ENCODE peak calls at places on chromosomes 12 and 14, in six cellular contexts. K, W, H, F, Y and Z are unnamed samples.

GRCh38 chr12:53277981-53278380 is 9.9 kb downstream of the ESPL1 start:
- DNase-seq in K (no peak), W (no peak), H (no peak), F (no peak), Y (no peak), Z (no peak)

GRCh38 chr14:54803926-54804719 is 98.5 kb downstream of the GCH1 start:
- DNase-seq in K (no peak), W (no peak), H (no peak), F (peak), Y (no peak), Z (no peak)

GRCh38 chr14:22630486-22630885 is 13.7 kb downstream of the OR6J1 start:
- DNase-seq in K (no peak), W (no peak), H (peak), F (no peak), Y (no peak), Z (no peak)

GRCh38 chr14:94575730-94576585 is 5.3 kb upstream of the SERPINA5 start:
- DNase-seq in K (no peak), W (no peak), H (peak), F (no peak), Y (no peak), Z (peak)

GRCh38 chr12:123055281-123055766 is 74.8 kb downstream of the ARL6IP4 start:
- DNase-seq in K (no peak), W (no peak), H (no peak), F (no peak), Y (no peak), Z (no peak)

GRCh38 chr14:71338153-71338552 is 430.9 kb downstream of the PCNX1 start:
- DNase-seq in K (no peak), W (no peak), H (no peak), F (no peak), Y (no peak), Z (no peak)

GRCh38 chr12:83224012-83224411 is 537.3 kb downstream of the TMTC2 start:
- DNase-seq in K (no peak), W (no peak), H (no peak), F (no peak), Y (no peak), Z (no peak)

GRCh38 chr12:24821691-24822090 is 127.2 kb downstream of the BCAT1 start:
- DNase-seq in K (no peak), W (no peak), H (peak), F (no peak), Y (no peak), Z (no peak)

GRCh38 chr12:12608557-12608957 is 3.1 kb upstream of the CREBL2 start:
- DNase-seq in K (no peak), W (no peak), H (peak), F (peak), Y (no peak), Z (no peak)

GRCh38 chr12:2386566-2386965 is 333.8 kb downstream of the CACNA1C start:
- DNase-seq in K (no peak), W (no peak), H (no peak), F (no peak), Y (no peak), Z (no peak)

GRCh38 chr12:21617030-21617429 is 12.4 kb upstream of the GYS2 start:
- DNase-seq in K (no peak), W (no peak), H (no peak), F (no peak), Y (no peak), Z (no peak)

GRCh38 chr12:122064780-122065588 is 13.6 kb upstream of the MLXIP start:
- DNase-seq in K (no peak), W (no peak), H (peak), F (peak), Y (peak), Z (no peak)

GRCh38 chr14:60331201-60332045 is 82.4 kb downstream of the PPM1A start:
- DNase-seq in K (peak), W (no peak), H (peak), F (peak), Y (peak), Z (no peak)
- H3K4me3 ChIP-seq in K (peak), W (peak), H (peak), F (peak), Y (peak), Z (peak)

DNA sequence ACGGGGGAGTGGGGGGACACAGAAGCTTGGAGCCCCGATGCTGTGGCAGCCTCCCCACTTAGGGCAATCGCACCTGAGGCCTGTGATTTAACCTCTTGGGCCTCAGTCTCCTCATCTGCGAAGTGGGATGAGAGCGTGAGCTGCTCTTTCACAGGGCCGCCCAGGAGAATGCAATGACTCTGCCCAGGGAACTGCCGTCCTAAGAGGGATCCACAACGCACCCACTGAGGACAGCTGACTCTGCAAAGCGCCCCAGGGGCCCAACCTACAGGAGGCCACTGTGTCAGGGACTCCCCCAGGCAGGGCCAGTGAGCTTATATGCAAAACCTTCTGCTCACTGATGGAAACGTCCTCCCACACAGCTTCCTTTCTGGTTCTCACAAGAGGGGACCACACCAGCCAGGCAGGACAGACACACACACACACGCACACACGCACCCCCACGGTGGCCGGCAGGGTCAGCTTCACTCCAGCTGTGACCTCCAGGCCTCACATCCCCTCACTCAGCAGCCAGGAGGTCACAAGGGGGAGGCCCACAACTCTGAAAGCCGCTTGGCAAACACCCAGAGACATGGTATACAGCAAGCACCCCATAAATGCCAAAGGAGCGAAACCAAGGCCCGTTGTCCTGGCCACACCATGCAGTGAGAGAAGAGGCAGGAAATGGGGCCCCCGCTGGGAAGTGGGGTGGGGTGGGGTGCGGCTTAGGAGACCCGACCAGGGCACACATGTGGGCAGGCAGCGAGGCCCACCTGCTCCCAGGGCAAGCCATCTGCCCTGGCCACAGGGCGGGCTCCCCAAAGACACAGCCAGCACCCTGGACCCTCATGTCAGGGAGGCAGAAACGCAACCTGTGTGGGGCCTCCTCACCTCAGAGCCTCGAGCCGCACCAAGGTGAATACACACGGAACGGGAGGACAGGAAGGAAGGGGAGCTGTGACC is 73.3 kb downstream of the NCOR2 start:
- DNase-seq in K (no peak), W (no peak), H (no peak), F (no peak), Y (no peak), Z (no peak)
- H3K4me3 ChIP-seq in K (no peak), W (no peak), H (no peak), F (no peak), Y (no peak), Z (no peak)

DNA sequence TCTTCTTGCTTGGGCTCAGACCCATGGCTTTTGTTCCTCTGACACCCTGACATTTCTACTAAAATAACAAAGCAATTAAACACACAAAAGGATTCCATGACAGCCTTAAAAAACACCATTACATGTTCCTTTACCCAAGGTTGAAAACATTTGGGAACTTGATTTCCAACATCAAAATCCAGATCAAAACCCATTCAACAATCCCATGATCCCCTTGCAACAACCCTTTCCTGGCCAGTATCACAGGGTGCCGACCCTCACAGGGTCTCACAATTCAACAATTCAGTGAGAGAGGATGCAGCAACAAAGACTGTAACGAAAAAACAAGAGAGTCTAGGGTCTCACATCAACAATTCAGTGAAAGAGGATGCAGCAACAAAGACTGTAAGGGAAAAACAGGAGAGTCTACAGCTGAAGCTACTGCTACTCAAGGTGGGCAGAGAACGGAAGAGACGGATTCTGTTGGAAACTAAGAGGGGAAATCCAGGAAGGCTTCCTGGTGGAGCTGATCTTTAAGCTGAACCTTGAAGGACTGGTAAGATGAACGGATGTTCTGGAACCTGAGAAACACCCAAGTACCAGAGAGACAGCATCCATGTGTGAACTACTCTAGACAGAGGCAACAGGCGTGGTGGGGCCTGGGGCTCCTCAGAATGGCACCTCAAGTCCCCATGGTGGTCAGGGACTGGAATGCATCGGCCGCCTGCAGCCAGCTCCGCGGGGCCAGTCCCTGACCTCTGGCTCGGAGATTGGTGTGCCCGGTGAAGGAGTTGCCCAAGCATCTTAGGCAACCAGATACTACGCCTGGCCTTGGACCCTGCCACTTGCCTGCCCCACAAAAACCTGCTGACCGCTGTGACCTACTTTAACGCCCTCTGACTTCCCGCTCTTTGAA is 22.7 kb upstream of the ZFP36L1 start:
- DNase-seq in K (no peak), W (no peak), H (no peak), F (no peak), Y (no peak), Z (no peak)
- H3K4me3 ChIP-seq in K (peak), W (peak), H (peak), F (peak), Y (peak), Z (no peak)

DNA sequence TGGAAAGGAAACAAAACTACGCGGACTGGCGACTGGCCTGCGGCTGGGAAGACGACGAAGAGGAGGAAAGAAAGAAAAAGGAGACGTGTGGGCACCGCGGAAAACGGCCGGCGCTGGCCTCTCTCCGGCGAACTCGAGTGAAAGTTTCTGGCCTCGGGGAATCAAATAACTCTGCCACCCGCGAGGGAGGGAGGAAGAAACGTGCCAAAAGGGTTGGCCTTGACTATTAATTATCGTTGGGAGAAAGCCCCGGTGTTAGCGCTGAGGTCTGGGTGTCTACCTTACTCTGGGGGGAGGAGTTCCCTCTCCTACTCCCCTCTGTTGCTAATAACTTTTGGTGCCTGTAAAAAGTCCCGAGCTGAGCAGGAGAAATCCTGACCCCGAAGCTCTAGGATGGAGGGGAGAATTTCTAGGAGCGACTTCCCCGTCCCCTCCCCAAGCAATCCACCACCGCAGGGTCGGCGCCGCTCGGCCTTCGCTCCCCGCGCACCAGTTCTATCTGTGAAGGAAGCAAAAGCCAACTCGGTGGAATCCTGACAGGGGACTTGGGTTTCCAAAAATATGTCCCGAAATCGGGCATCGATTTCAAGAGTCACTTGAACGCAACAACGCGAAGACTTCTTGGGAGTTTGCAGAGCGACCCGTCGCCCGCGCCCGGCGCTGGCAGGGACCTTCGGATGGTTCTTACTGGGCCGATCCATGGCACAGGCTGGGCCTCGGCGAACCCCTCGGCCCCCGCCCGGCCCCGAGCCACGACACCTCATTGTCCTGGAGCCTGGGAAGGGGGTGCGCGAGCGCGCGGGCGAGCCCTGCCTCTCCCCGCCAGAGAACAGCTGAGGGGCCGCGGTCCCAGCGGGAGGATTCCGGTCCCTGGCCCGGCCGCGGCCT is 1.7 kb downstream of the OTX2 start:
- DNase-seq in K (no peak), W (no peak), H (no peak), F (no peak), Y (no peak), Z (no peak)
- H3K4me3 ChIP-seq in K (peak), W (no peak), H (no peak), F (no peak), Y (peak), Z (peak)

DNA sequence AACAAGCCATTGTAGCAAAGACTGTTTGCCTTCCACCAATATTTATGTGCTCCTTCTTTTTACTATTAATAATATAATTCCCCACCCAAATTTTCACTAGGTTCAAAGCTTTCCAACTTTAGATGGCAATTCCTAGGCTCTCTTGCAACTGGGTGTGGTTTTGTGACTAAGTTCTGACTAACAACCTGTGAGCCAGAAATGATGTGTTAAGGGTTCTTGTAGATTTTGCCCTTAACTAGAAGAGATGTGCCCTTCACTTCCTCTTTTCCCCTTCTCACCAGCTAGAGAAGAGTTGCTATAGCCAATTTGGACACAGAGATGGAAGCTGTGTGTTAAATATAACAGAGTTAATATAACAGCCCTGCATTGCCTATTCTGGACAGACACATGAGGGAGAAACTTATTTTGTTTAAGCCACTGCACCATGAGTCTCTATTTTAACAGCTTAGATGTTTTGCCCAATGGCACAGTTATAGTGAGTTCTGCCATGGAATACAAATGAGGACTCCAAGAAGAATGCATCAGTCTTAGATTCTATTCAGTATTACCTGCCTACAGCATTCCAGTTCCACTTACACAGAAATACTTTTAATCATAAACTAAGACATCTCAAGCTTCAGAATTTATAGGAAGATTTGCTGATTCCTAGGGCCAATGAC is 216.2 kb downstream of the DUSP6 start:
- DNase-seq in K (no peak), W (no peak), H (peak), F (no peak), Y (no peak), Z (no peak)
- H3K4me3 ChIP-seq in K (no peak), W (no peak), H (no peak), F (no peak), Y (no peak), Z (no peak)

DNA sequence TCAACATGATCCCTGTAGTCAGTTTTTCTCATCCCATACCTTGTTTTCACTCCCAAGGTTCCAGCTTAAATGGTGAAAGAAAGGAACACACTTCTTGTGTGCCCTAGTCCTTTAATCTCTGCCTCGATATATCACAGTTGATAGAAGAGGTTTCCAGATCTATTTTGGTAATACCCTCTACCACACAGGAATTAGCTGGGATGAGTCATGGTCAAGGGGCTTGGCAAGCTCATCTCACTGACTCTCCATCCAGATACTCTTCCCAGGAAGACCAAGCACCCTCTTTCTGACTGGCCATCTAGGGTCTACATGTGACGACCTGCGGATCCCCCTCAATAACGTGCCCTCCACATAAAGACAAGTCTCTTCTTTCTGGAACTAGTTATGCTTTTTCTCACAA is 277.9 kb downstream of the ITPR2 start:
- DNase-seq in K (no peak), W (no peak), H (peak), F (no peak), Y (no peak), Z (no peak)
- H3K4me3 ChIP-seq in K (no peak), W (no peak), H (no peak), F (no peak), Y (no peak), Z (no peak)

DNA sequence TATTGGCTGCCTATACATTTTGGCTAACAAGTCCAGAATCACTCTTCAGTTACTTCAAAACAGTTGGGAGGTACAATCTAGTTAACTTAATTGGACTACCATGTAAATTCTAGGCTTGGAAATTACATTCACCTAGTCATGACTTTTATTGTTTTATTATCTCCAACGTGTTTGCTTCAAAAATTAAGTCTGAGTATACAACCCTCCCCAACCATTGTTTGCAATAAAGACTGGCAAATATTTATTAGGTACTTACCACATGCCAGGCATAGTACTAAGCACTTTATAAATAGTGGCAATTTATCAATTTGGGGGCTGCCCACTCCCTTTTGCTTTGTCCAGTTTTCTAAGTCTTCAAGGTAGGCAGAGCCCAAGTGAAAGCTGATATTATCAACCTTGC is 30.3 kb downstream of the TXNDC16 start:
- DNase-seq in K (no peak), W (no peak), H (no peak), F (no peak), Y (no peak), Z (no peak)
- H3K4me3 ChIP-seq in K (no peak), W (no peak), H (no peak), F (no peak), Y (no peak), Z (no peak)

DNA sequence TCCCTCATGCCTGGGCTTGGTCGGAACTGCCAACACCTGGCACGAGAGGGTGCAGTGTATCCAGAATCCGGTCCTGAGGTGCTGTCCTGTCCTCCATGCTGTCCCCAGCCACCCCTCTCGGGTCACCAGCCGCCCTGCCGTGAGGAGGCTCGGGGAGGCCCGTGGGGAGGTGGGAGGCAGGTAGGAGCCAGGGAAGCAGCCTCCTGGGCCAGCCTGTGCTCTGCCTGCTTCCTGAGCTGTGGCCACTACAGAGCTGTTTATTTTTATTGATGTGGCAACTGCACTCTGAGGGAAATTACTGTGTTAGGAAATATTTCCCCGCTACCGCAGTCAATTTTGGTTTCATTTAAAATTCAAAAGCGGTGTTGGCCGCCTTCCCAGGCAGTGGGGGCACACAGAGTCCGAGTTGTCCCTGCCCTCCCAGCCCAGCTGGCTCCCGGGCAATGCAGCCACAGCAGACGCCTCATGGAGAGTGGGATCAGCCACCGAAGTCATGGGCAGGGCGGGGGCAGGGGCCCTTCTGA is 18.3 kb downstream of the NOC4L start:
- DNase-seq in K (no peak), W (peak), H (peak), F (no peak), Y (no peak), Z (no peak)
- H3K4me3 ChIP-seq in K (peak), W (no peak), H (no peak), F (no peak), Y (peak), Z (no peak)

GRCh38 chr12:57740656-57741412 is 2.3 kb upstream of the AGAP2 start:
- DNase-seq in K (no peak), W (no peak), H (no peak), F (no peak), Y (no peak), Z (no peak)
- H3K4me3 ChIP-seq in K (peak), W (no peak), H (no peak), F (no peak), Y (peak), Z (no peak)

GRCh38 chr14:105014631-105015030 is 6.3 kb downstream of the CDCA4 start:
- DNase-seq in K (no peak), W (no peak), H (no peak), F (no peak), Y (no peak), Z (no peak)
- H3K4me3 ChIP-seq in K (no peak), W (no peak), H (no peak), F (no peak), Y (no peak), Z (no peak)